ENCODE peak calls at places on chromosome 6, in seven cellular contexts. One of them, this sample, is unnamed. For H3K36me3, the result is how much of the 10 kb centered on the place peaks cover.

GRCh38 chr6:89007209-89008001 is 44.0 kb upstream of the RNGTT start:
- DNase-seq in endothelial cell of umbilical vein: no peak
- DNase-seq in pancreas: no peak
- DNase-seq in hepatocyte: peak
- DNase-seq in heart right ventricle: no peak
- DNase-seq in suprapubic skin: no peak
- DNase-seq in right lobe of liver: no peak
- DNase-seq in this sample: no peak

GRCh38 chr6:53313784-53314382 is 34.9 kb downstream of the ELOVL5 start:
- DNase-seq in pancreas: no peak
- DNase-seq in heart right ventricle: no peak
- DNase-seq in endothelial cell of umbilical vein: peak
- DNase-seq in right lobe of liver: no peak
- DNase-seq in hepatocyte: no peak
- DNase-seq in suprapubic skin: no peak
- DNase-seq in this sample: no peak

GRCh38 chr6:36123270-36124139 is 6.8 kb upstream of the MAPK13 start:
- DNase-seq in heart right ventricle: peak
- DNase-seq in pancreas: peak
- DNase-seq in suprapubic skin: peak
- DNase-seq in endothelial cell of umbilical vein: peak
- DNase-seq in right lobe of liver: peak
- DNase-seq in hepatocyte: peak
- DNase-seq in this sample: peak

GRCh38 chr6:56357616-56358373 is 110.4 kb upstream of the COL21A1 start:
- DNase-seq in hepatocyte: no peak
- DNase-seq in right lobe of liver: no peak
- DNase-seq in pancreas: no peak
- DNase-seq in endothelial cell of umbilical vein: no peak
- DNase-seq in suprapubic skin: no peak
- DNase-seq in heart right ventricle: no peak
- DNase-seq in this sample: peak

GRCh38 chr6:136873733-136874132 is 48.4 kb upstream of the SLC35D3 start:
- DNase-seq in right lobe of liver: no peak
- DNase-seq in suprapubic skin: no peak
- DNase-seq in pancreas: no peak
- DNase-seq in heart right ventricle: no peak
- DNase-seq in hepatocyte: peak
- DNase-seq in endothelial cell of umbilical vein: peak
- DNase-seq in this sample: no peak

GRCh38 chr6:108336971-108337370 is 42.1 kb downstream of the AFG1L start:
- DNase-seq in pancreas: no peak
- DNase-seq in right lobe of liver: no peak
- DNase-seq in suprapubic skin: no peak
- DNase-seq in heart right ventricle: no peak
- DNase-seq in endothelial cell of umbilical vein: no peak
- DNase-seq in hepatocyte: no peak
- DNase-seq in this sample: no peak

GRCh38 chr6:121698617-121699016 is 263.2 kb downstream of the GJA1 start:
- DNase-seq in endothelial cell of umbilical vein: no peak
- DNase-seq in suprapubic skin: no peak
- DNase-seq in right lobe of liver: no peak
- DNase-seq in heart right ventricle: no peak
- DNase-seq in hepatocyte: no peak
- DNase-seq in pancreas: no peak
- DNase-seq in this sample: no peak

GRCh38 chr6:121600389-121601233 is 165.2 kb downstream of the GJA1 start:
- DNase-seq in pancreas: no peak
- DNase-seq in hepatocyte: no peak
- DNase-seq in suprapubic skin: no peak
- DNase-seq in endothelial cell of umbilical vein: no peak
- DNase-seq in heart right ventricle: no peak
- DNase-seq in right lobe of liver: no peak
- DNase-seq in this sample: no peak

GRCh38 chr6:18263561-18264337 is 581 bp downstream of the DEK start:
- DNase-seq in pancreas: peak
- DNase-seq in heart right ventricle: peak
- DNase-seq in hepatocyte: peak
- DNase-seq in suprapubic skin: no peak
- DNase-seq in right lobe of liver: peak
- DNase-seq in endothelial cell of umbilical vein: peak
- DNase-seq in this sample: no peak

GRCh38 chr6:14502551-14502950 is 385.0 kb downstream of the CD83 start:
- DNase-seq in heart right ventricle: no peak
- DNase-seq in suprapubic skin: no peak
- DNase-seq in endothelial cell of umbilical vein: no peak
- DNase-seq in right lobe of liver: no peak
- DNase-seq in pancreas: no peak
- DNase-seq in hepatocyte: no peak
- DNase-seq in this sample: peak

GRCh38 chr6:49787176-49787575 is at the start of gene PGK2:
- DNase-seq in right lobe of liver: no peak
- DNase-seq in hepatocyte: no peak
- DNase-seq in pancreas: no peak
- DNase-seq in suprapubic skin: no peak
- DNase-seq in endothelial cell of umbilical vein: no peak
- DNase-seq in heart right ventricle: no peak
- DNase-seq in this sample: no peak

GRCh38 chr6:158086706-158087518 is 81.2 kb downstream of the SERAC1 start:
- DNase-seq in hepatocyte: no peak
- DNase-seq in right lobe of liver: no peak
- DNase-seq in suprapubic skin: no peak
- DNase-seq in pancreas: no peak
- DNase-seq in heart right ventricle: peak
- DNase-seq in endothelial cell of umbilical vein: no peak
- DNase-seq in this sample: no peak

GRCh38 chr6:114342826-114343781 is at the start of gene HS3ST5:
- DNase-seq in right lobe of liver: peak
- DNase-seq in hepatocyte: peak
- DNase-seq in endothelial cell of umbilical vein: no peak
- DNase-seq in heart right ventricle: peak
- DNase-seq in suprapubic skin: no peak
- DNase-seq in pancreas: peak
- DNase-seq in this sample: no peak

GRCh38 chr6:45816674-45817297 is 198.9 kb downstream of the CLIC5 start:
- DNase-seq in heart right ventricle: no peak
- DNase-seq in hepatocyte: no peak
- DNase-seq in endothelial cell of umbilical vein: no peak
- DNase-seq in pancreas: no peak
- DNase-seq in right lobe of liver: no peak
- DNase-seq in suprapubic skin: no peak
- DNase-seq in this sample: no peak

GRCh38 chr6:110492584-110492983 is 16.2 kb upstream of the SLC22A16 start:
- DNase-seq in endothelial cell of umbilical vein: no peak
- DNase-seq in heart right ventricle: no peak
- DNase-seq in pancreas: no peak
- DNase-seq in hepatocyte: no peak
- DNase-seq in right lobe of liver: no peak
- DNase-seq in suprapubic skin: no peak
- DNase-seq in this sample: peak

GRCh38 chr6:131062245-131063027 is 609 bp downstream of the EPB41L2 start:
- DNase-seq in heart right ventricle: peak
- DNase-seq in endothelial cell of umbilical vein: peak
- DNase-seq in suprapubic skin: no peak
- DNase-seq in hepatocyte: peak
- DNase-seq in pancreas: peak
- DNase-seq in right lobe of liver: peak
- DNase-seq in this sample: no peak

GRCh38 chr6:135901776-135902524 is 50.4 kb downstream of the PDE7B start:
- DNase-seq in hepatocyte: peak
- DNase-seq in right lobe of liver: peak
- DNase-seq in suprapubic skin: no peak
- DNase-seq in heart right ventricle: peak
- DNase-seq in pancreas: no peak
- DNase-seq in endothelial cell of umbilical vein: no peak
- DNase-seq in this sample: peak

GRCh38 chr6:169177516-169178196 is 76.0 kb downstream of the THBS2 start:
- DNase-seq in hepatocyte: no peak
- DNase-seq in right lobe of liver: no peak
- DNase-seq in endothelial cell of umbilical vein: no peak
- DNase-seq in suprapubic skin: no peak
- DNase-seq in heart right ventricle: no peak
- DNase-seq in pancreas: no peak
- DNase-seq in this sample: no peak

GRCh38 chr6:16420715-16421461 is 182.5 kb downstream of the GMPR start:
- DNase-seq in heart right ventricle: no peak
- DNase-seq in hepatocyte: peak
- DNase-seq in suprapubic skin: no peak
- DNase-seq in endothelial cell of umbilical vein: no peak
- DNase-seq in right lobe of liver: no peak
- DNase-seq in pancreas: no peak
- DNase-seq in this sample: no peak

GRCh38 chr6:41051873-41052272 is 1.1 kb upstream of the APOBEC2 start:
- DNase-seq in endothelial cell of umbilical vein: no peak
- DNase-seq in pancreas: no peak
- DNase-seq in suprapubic skin: no peak
- DNase-seq in hepatocyte: no peak
- DNase-seq in right lobe of liver: no peak
- DNase-seq in heart right ventricle: no peak
- DNase-seq in this sample: no peak

GRCh38 chr6:111566873-111567517 is 38.7 kb downstream of the TRAF3IP2 start:
- DNase-seq in suprapubic skin: no peak
- DNase-seq in right lobe of liver: no peak
- DNase-seq in endothelial cell of umbilical vein: peak
- DNase-seq in hepatocyte: peak
- DNase-seq in heart right ventricle: peak
- DNase-seq in pancreas: no peak
- DNase-seq in this sample: no peak

GRCh38 chr6:5486214-5486613 is 224.9 kb downstream of the FARS2 start:
- DNase-seq in heart right ventricle: no peak
- DNase-seq in pancreas: no peak
- DNase-seq in endothelial cell of umbilical vein: no peak
- DNase-seq in hepatocyte: no peak
- DNase-seq in suprapubic skin: no peak
- DNase-seq in right lobe of liver: no peak
- DNase-seq in this sample: peak

GRCh38 chr6:6925391-6926164 is 182.2 kb upstream of the RREB1 start:
- DNase-seq in pancreas: no peak
- DNase-seq in right lobe of liver: no peak
- DNase-seq in suprapubic skin: no peak
- DNase-seq in endothelial cell of umbilical vein: no peak
- DNase-seq in hepatocyte: no peak
- DNase-seq in heart right ventricle: no peak
- DNase-seq in this sample: peak

GRCh38 chr6:26235240-26235730 is 129.7 kb upstream of the BTN3A2 start:
- DNase-seq in right lobe of liver: no peak
- DNase-seq in hepatocyte: no peak
- DNase-seq in endothelial cell of umbilical vein: no peak
- DNase-seq in pancreas: no peak
- DNase-seq in heart right ventricle: no peak
- DNase-seq in suprapubic skin: no peak
- DNase-seq in this sample: no peak
- H3K4me3 ChIP-seq in right lobe of liver: peak
- H3K4me3 ChIP-seq in hepatocyte: peak
- H3K4me3 ChIP-seq in endothelial cell of umbilical vein: peak
- H3K4me3 ChIP-seq in pancreas: no peak
- H3K4me3 ChIP-seq in heart right ventricle: peak
- H3K4me3 ChIP-seq in suprapubic skin: peak
- H3K4me3 ChIP-seq in this sample: peak

GRCh38 chr6:28232785-28233184 is 7.7 kb downstream of the ZSCAN9 start:
- DNase-seq in pancreas: no peak
- DNase-seq in heart right ventricle: no peak
- DNase-seq in hepatocyte: no peak
- DNase-seq in suprapubic skin: no peak
- DNase-seq in right lobe of liver: no peak
- DNase-seq in endothelial cell of umbilical vein: no peak
- DNase-seq in this sample: no peak
- H3K36me3 ChIP-seq in pancreas: under half
- H3K36me3 ChIP-seq in heart right ventricle: under half
- H3K36me3 ChIP-seq in hepatocyte: under half
- H3K36me3 ChIP-seq in suprapubic skin: half or more
- H3K36me3 ChIP-seq in right lobe of liver: under half
- H3K36me3 ChIP-seq in endothelial cell of umbilical vein: under half
- H3K36me3 ChIP-seq in this sample: under half

GRCh38 chr6:35078896-35079295 is 62.2 kb downstream of the TCP11 start:
- DNase-seq in heart right ventricle: no peak
- DNase-seq in hepatocyte: no peak
- DNase-seq in endothelial cell of umbilical vein: no peak
- DNase-seq in suprapubic skin: peak
- DNase-seq in pancreas: no peak
- DNase-seq in right lobe of liver: peak
- DNase-seq in this sample: no peak

GRCh38 chr6:35077713-35078105 is 63.4 kb downstream of the TCP11 start:
- DNase-seq in hepatocyte: no peak
- DNase-seq in pancreas: no peak
- DNase-seq in endothelial cell of umbilical vein: no peak
- DNase-seq in heart right ventricle: no peak
- DNase-seq in suprapubic skin: peak
- DNase-seq in right lobe of liver: peak
- DNase-seq in this sample: no peak

GRCh38 chr6:35079311-35080000 is 61.7 kb downstream of the TCP11 start:
- DNase-seq in right lobe of liver: peak
- DNase-seq in suprapubic skin: peak
- DNase-seq in hepatocyte: no peak
- DNase-seq in pancreas: no peak
- DNase-seq in heart right ventricle: no peak
- DNase-seq in endothelial cell of umbilical vein: no peak
- DNase-seq in this sample: no peak

GRCh38 chr6:35078226-35078850 is 62.8 kb downstream of the TCP11 start:
- DNase-seq in pancreas: no peak
- DNase-seq in right lobe of liver: peak
- DNase-seq in heart right ventricle: no peak
- DNase-seq in endothelial cell of umbilical vein: no peak
- DNase-seq in suprapubic skin: peak
- DNase-seq in hepatocyte: no peak
- DNase-seq in this sample: no peak

DNA sequence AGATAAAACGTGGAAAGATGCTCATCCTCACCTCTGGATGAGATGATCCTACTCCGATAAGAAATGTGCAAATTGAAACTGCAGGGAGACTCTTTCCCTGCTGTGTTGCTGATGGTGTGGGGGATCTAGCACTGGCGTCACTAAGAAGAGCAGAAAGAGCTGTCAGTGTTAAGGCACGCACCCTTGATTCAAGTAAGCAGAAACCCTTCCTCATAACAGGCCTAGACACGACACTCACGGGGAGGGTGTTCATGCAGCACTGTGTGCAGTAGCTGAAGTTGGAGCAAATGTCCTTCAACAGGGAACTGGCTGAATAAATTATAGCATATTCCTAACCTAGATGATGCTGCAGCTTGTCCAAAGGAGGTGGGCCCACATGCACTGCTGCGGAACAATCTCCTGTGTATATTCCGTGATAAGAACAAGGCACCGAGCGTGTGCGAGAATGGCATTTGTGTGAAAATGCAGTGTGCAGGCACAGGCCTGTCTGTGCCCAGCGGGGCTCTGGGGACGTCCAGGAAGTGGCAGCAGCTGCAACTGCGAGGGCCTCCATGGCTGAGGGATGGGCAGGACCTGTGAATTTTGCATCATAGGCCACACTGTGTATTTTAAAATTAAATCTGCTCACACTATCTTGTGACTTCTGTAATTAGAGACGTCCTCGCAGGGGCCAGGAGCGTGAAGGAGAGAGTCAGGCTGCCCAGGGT is 64.0 kb downstream of the TCP11 start:
- DNase-seq in suprapubic skin: no peak
- DNase-seq in right lobe of liver: peak
- DNase-seq in hepatocyte: no peak
- DNase-seq in heart right ventricle: no peak
- DNase-seq in pancreas: no peak
- DNase-seq in endothelial cell of umbilical vein: no peak
- DNase-seq in this sample: peak
- TF ChIP-seq CTCF in suprapubic skin: no peak
- TF ChIP-seq CTCF in right lobe of liver: no peak
- TF ChIP-seq CTCF in hepatocyte: no peak
- TF ChIP-seq CTCF in heart right ventricle: no peak
- TF ChIP-seq CTCF in pancreas: no peak
- TF ChIP-seq CTCF in endothelial cell of umbilical vein: no peak
- TF ChIP-seq CTCF in this sample: no peak

GRCh38 chr6:170270984-170271593 is 19.8 kb downstream of the DLL1 start:
- DNase-seq in hepatocyte: no peak
- DNase-seq in heart right ventricle: no peak
- DNase-seq in pancreas: no peak
- DNase-seq in endothelial cell of umbilical vein: no peak
- DNase-seq in suprapubic skin: no peak
- DNase-seq in right lobe of liver: no peak
- DNase-seq in this sample: no peak
- H3K4me3 ChIP-seq in hepatocyte: no peak
- H3K4me3 ChIP-seq in heart right ventricle: no peak
- H3K4me3 ChIP-seq in pancreas: peak
- H3K4me3 ChIP-seq in endothelial cell of umbilical vein: no peak
- H3K4me3 ChIP-seq in suprapubic skin: no peak
- H3K4me3 ChIP-seq in right lobe of liver: no peak
- H3K4me3 ChIP-seq in this sample: no peak

This sample was measured in bronchial epithelial cell.